ENCODE peak calls at places on chromosomes 6 and 20, in ten cellular contexts. W, D, S, B, X, V, Y, J, I and U are unnamed samples.

GRCh38 chr6:127471379-127472255 is 12.4 kb upstream of the KIAA0408 start:
- DNase-seq in W (no peak), D (no peak), S (no peak), B (no peak), X (peak), V (no peak), Y (no peak), J (no peak), I (no peak), U (no peak)

GRCh38 chr6:71577766-71578165 is 289.2 kb downstream of the OGFRL1 start:
- DNase-seq in W (no peak), D (no peak), S (no peak), B (no peak), X (no peak), V (no peak), Y (no peak), J (no peak), I (no peak), U (no peak)

GRCh38 chr20:49395183-49395582 is 87.3 kb downstream of the KCNB1 start:
- DNase-seq in W (no peak), D (no peak), S (peak), B (no peak), X (no peak), V (no peak), Y (no peak), J (no peak), I (no peak), U (no peak)

GRCh38 chr6:2770171-2770570 is 5.0 kb downstream of the WRNIP1 start:
- DNase-seq in W (no peak), D (no peak), S (no peak), B (no peak), X (no peak), V (no peak), Y (no peak), J (no peak), I (no peak), U (no peak)

GRCh38 chr6:138736640-138737039 is 36.9 kb upstream of the CCDC28A start:
- DNase-seq in W (no peak), D (no peak), S (no peak), B (no peak), X (peak), V (no peak), Y (no peak), J (no peak), I (no peak), U (no peak)

GRCh38 chr6:24982231-24982630 is 46.5 kb upstream of the RIPOR2 start:
- DNase-seq in W (no peak), D (peak), S (no peak), B (no peak), X (peak), V (no peak), Y (no peak), J (no peak), I (no peak), U (no peak)

GRCh38 chr6:51743999-51744398 is 343.4 kb downstream of the PKHD1 start:
- DNase-seq in W (no peak), D (no peak), S (no peak), B (no peak), X (no peak), V (no peak), Y (no peak), J (no peak), I (no peak), U (no peak)

GRCh38 chr6:15089569-15090144 is 156.2 kb upstream of the JARID2 start:
- DNase-seq in W (peak), D (no peak), S (no peak), B (no peak), X (no peak), V (no peak), Y (no peak), J (no peak), I (no peak), U (no peak)

GRCh38 chr20:10059006-10059405 is 24.2 kb downstream of the ANKEF1 start:
- DNase-seq in W (no peak), D (no peak), S (no peak), B (no peak), X (no peak), V (no peak), Y (no peak), J (no peak), I (no peak), U (no peak)

GRCh38 chr6:44453146-44453545 is 65.6 kb downstream of the CDC5L start:
- DNase-seq in W (no peak), D (no peak), S (no peak), B (no peak), X (no peak), V (no peak), Y (no peak), J (no peak), I (no peak), U (no peak)

GRCh38 chr6:139126255-139126654 is 8.6 kb upstream of the HECA start:
- DNase-seq in W (no peak), D (peak), S (no peak), B (no peak), X (peak), V (no peak), Y (no peak), J (no peak), I (peak), U (no peak)

GRCh38 chr6:4270799-4271198 is 135.4 kb upstream of the ECI2 start:
- DNase-seq in W (no peak), D (peak), S (no peak), B (no peak), X (peak), V (no peak), Y (no peak), J (no peak), I (peak), U (no peak)

GRCh38 chr6:69279805-69280204 is 517.0 kb downstream of the LMBRD1 start:
- DNase-seq in W (no peak), D (no peak), S (no peak), B (no peak), X (peak), V (no peak), Y (no peak), J (peak), I (no peak), U (no peak)